ENCODE peak calls at places on chromosomes 12 and 14, in four cellular contexts. One of them, this sample, is unnamed. For H3K36me3, the result is how much of the 10 kb centered on the place peaks cover.

GRCh38 chr14:58401587-58401986 is 5.9 kb downstream of the TOMM20L start:
- DNase-seq in H1: no peak
- DNase-seq in HCT116: no peak
- DNase-seq in GM12878: no peak
- DNase-seq in this sample: no peak

GRCh38 chr14:73610692-73611091 is 1.6 kb upstream of the ACOT6 start:
- DNase-seq in GM12878: no peak
- DNase-seq in HCT116: no peak
- DNase-seq in H1: no peak
- DNase-seq in this sample: no peak

GRCh38 chr12:122489038-122489437 is 11.7 kb downstream of the ZCCHC8 start:
- DNase-seq in GM12878: no peak
- DNase-seq in H1: no peak
- DNase-seq in HCT116: no peak
- DNase-seq in this sample: no peak

GRCh38 chr14:95197498-95198010 is 40.2 kb upstream of the DICER1 start:
- DNase-seq in GM12878: no peak
- DNase-seq in H1: no peak
- DNase-seq in HCT116: no peak
- DNase-seq in this sample: no peak

GRCh38 chr12:83753205-83753604 is 1066.5 kb downstream of the TMTC2 start:
- DNase-seq in GM12878: no peak
- DNase-seq in H1: no peak
- DNase-seq in HCT116: no peak
- DNase-seq in this sample: no peak

GRCh38 chr14:75147423-75148071 is 20.7 kb upstream of the NEK9 start:
- DNase-seq in GM12878: no peak
- DNase-seq in HCT116: no peak
- DNase-seq in H1: peak
- DNase-seq in this sample: peak

GRCh38 chr12:54030889-54031860 is 1.7 kb upstream of the HOXC5 start:
- DNase-seq in GM12878: no peak
- DNase-seq in HCT116: no peak
- DNase-seq in H1: no peak
- DNase-seq in this sample: no peak

GRCh38 chr14:74946659-74947281 is 8.6 kb downstream of the PGF start:
- DNase-seq in HCT116: no peak
- DNase-seq in H1: no peak
- DNase-seq in GM12878: no peak
- DNase-seq in this sample: no peak

GRCh38 chr12:3692616-3693365 is 60.1 kb downstream of the CRACR2A start:
- DNase-seq in GM12878: no peak
- DNase-seq in HCT116: no peak
- DNase-seq in H1: peak
- DNase-seq in this sample: no peak

GRCh38 chr12:3604750-3605638 is 114.0 kb downstream of the PRMT8 start:
- DNase-seq in GM12878: no peak
- DNase-seq in H1: peak
- DNase-seq in HCT116: no peak
- DNase-seq in this sample: peak

GRCh38 chr12:92145731-92146496 is at the start of gene BTG1:
- DNase-seq in GM12878: peak
- DNase-seq in H1: peak
- DNase-seq in HCT116: peak
- DNase-seq in this sample: peak

GRCh38 chr12:66495709-66496108 is 183.2 kb downstream of the GRIP1 start:
- DNase-seq in HCT116: no peak
- DNase-seq in H1: no peak
- DNase-seq in GM12878: no peak
- DNase-seq in this sample: no peak

GRCh38 chr12:109112720-109113465 is 3.5 kb upstream of the ACACB start:
- DNase-seq in HCT116: no peak
- DNase-seq in GM12878: no peak
- DNase-seq in H1: no peak
- DNase-seq in this sample: no peak

GRCh38 chr14:79044894-79045624 is 874.9 kb downstream of the NRXN3 start:
- DNase-seq in GM12878: no peak
- DNase-seq in HCT116: no peak
- DNase-seq in H1: no peak
- DNase-seq in this sample: peak

GRCh38 chr14:51776102-51776894 is 84.1 kb upstream of the GNG2 start:
- DNase-seq in GM12878: no peak
- DNase-seq in H1: peak
- DNase-seq in HCT116: peak
- DNase-seq in this sample: peak

GRCh38 chr12:107990325-107990724 is 138.8 kb upstream of the WSCD2 start:
- DNase-seq in H1: peak
- DNase-seq in GM12878: no peak
- DNase-seq in HCT116: peak
- DNase-seq in this sample: peak

GRCh38 chr12:96177013-96177412 is 17.2 kb upstream of the ELK3 start:
- DNase-seq in HCT116: no peak
- DNase-seq in H1: no peak
- DNase-seq in GM12878: no peak
- DNase-seq in this sample: no peak

GRCh38 chr14:56117765-56118610 is at the start of gene PELI2:
- DNase-seq in HCT116: peak
- DNase-seq in H1: peak
- DNase-seq in GM12878: no peak
- DNase-seq in this sample: no peak

GRCh38 chr12:98823012-98823411 is 177.9 kb downstream of the APAF1 start:
- DNase-seq in GM12878: no peak
- DNase-seq in HCT116: no peak
- DNase-seq in H1: no peak
- DNase-seq in this sample: no peak

GRCh38 chr12:92665496-92665895 is 37.3 kb upstream of the PLEKHG7 start:
- DNase-seq in GM12878: no peak
- DNase-seq in H1: no peak
- DNase-seq in HCT116: no peak
- DNase-seq in this sample: no peak

GRCh38 chr14:100149789-100150611 is 9.4 kb downstream of the DEGS2 start:
- DNase-seq in HCT116: no peak
- DNase-seq in GM12878: no peak
- DNase-seq in H1: no peak
- DNase-seq in this sample: no peak

GRCh38 chr12:50933459-50934124 is 18.8 kb upstream of the HIGD1C start:
- DNase-seq in HCT116: no peak
- DNase-seq in H1: no peak
- DNase-seq in GM12878: no peak
- DNase-seq in this sample: no peak

GRCh38 chr14:90894241-90894640 is 78.0 kb upstream of the TTC7B start:
- DNase-seq in HCT116: no peak
- DNase-seq in H1: no peak
- DNase-seq in GM12878: no peak
- DNase-seq in this sample: no peak

GRCh38 chr12:3743803-3744202 is 9.1 kb downstream of the CRACR2A start:
- DNase-seq in H1: no peak
- DNase-seq in GM12878: peak
- DNase-seq in HCT116: no peak
- DNase-seq in this sample: no peak

GRCh38 chr14:75434557-75435248 is 6.9 kb downstream of the JDP2 start:
- DNase-seq in GM12878: no peak
- DNase-seq in H1: no peak
- DNase-seq in HCT116: no peak
- DNase-seq in this sample: no peak

GRCh38 chr14:90903101-90903500 is 86.9 kb upstream of the TTC7B start:
- DNase-seq in GM12878: peak
- DNase-seq in H1: no peak
- DNase-seq in HCT116: peak
- DNase-seq in this sample: peak

GRCh38 chr14:99572173-99572999 is 31.6 kb downstream of the CCDC85C start:
- DNase-seq in GM12878: no peak
- DNase-seq in H1: no peak
- DNase-seq in HCT116: no peak
- DNase-seq in this sample: no peak

GRCh38 chr14:103597623-103598372 is 31.2 kb upstream of the KLC1 start:
- DNase-seq in H1: no peak
- DNase-seq in GM12878: no peak
- DNase-seq in HCT116: peak
- DNase-seq in this sample: no peak

DNA sequence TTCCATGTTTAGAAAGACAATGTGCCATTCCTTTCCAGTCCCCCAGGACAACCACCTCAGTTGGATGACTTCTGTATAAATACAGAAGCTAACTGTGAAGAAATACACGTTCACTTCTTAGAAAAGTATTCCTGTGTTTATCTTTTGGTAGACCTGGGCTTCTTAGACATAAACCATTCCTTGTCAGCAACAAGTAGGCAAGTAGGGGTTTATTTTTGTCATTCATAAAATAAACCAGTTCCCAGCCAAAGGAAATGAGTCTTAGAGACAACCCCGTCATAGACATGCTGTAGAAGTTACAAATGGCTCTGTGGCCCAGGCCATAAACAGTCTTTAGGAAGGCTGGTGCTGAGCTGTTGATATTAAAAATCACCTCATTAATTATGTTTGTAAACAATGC is 243.2 kb downstream of the SPTSSA start:
- DNase-seq in GM12878: no peak
- DNase-seq in H1: no peak
- DNase-seq in HCT116: no peak
- DNase-seq in this sample: no peak
- H3K36me3 ChIP-seq in GM12878: under half
- H3K36me3 ChIP-seq in H1: under half
- H3K36me3 ChIP-seq in HCT116: under half
- H3K36me3 ChIP-seq in this sample: under half

GRCh38 chr14:105282098-105282725 is 18.6 kb downstream of the BRF1 start:
- DNase-seq in HCT116: no peak
- DNase-seq in H1: no peak
- DNase-seq in GM12878: no peak
- DNase-seq in this sample: no peak

GRCh38 chr14:105283899-105284298 is 16.9 kb downstream of the BRF1 start:
- DNase-seq in GM12878: no peak
- DNase-seq in HCT116: no peak
- DNase-seq in H1: no peak
- DNase-seq in this sample: no peak

GRCh38 chr14:105285174-105285573 is 15.6 kb downstream of the BRF1 start:
- DNase-seq in GM12878: no peak
- DNase-seq in HCT116: no peak
- DNase-seq in H1: no peak
- DNase-seq in this sample: no peak

GRCh38 chr14:105281354-105282097 is 19.3 kb downstream of the BRF1 start:
- DNase-seq in H1: no peak
- DNase-seq in GM12878: no peak
- DNase-seq in HCT116: no peak
- DNase-seq in this sample: no peak

DNA sequence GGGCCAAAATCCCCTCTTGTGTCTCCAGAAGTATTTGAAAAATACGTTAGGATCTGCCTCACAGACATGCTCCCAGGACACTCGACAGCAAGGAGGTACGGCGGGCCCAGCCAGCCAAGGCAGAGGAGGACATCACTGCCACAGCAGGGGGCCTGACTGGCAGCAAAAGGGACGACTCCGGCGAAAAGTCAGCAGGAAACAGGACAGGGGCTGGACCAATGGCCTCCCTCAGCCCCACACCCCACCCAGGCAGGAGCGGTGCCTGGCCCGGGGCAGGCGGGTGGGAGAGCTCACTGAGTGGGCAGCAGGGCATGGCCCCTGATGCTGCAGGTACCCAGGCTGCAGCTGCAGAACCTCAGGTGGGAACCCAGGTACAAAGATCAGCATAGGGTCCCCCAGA is 17.8 kb downstream of the BRF1 start:
- DNase-seq in GM12878: no peak
- DNase-seq in H1: peak
- DNase-seq in HCT116: no peak
- DNase-seq in this sample: no peak
- TF ChIP-seq YY1 in GM12878: no peak
- TF ChIP-seq YY1 in H1: no peak
- TF ChIP-seq YY1 in HCT116: no peak
- TF ChIP-seq YY1 in this sample: no peak

DNA sequence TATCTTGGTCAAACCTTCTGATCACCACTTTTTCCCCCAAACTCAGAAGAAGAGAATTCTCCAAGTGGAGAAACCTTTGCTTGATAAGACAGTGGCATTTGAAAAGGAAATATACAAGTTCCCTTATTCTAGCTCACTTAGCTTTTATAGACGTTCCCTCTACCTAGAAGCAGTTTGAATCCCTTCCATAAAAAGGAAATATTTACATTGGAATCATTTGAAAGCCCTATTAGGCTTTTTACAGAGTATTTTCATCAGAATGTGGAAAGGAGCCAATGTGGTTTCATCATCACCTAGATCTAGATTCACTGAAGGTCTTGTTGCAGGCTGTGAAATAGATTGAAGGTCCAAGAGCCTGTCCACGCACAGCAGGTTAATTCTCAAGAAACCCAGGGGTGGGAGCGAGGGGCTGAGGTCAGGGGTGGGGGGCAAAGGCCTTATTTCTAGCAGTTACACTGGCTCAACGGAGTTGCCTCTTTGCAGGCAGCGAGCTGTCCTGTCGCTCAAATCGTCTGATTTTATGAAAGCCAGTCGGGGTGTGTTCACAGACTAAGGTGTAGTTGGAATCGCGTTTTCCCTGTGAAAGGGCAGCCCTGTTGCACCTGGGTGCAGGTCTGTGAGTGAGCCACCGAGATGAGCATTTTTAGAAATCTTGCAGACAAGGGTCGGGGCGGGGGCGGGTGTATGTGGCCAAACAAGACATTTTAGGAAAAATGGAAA is 45.6 kb downstream of the AACS start:
- DNase-seq in HCT116: no peak
- DNase-seq in H1: no peak
- DNase-seq in GM12878: no peak
- DNase-seq in this sample: no peak
- H3K36me3 ChIP-seq in HCT116: under half
- H3K36me3 ChIP-seq in H1: under half
- H3K36me3 ChIP-seq in GM12878: under half
- H3K36me3 ChIP-seq in this sample: half or more

GRCh38 chr14:72183631-72184030 is 251.4 kb downstream of the RGS6 start:
- DNase-seq in GM12878: no peak
- DNase-seq in H1: no peak
- DNase-seq in HCT116: no peak
- DNase-seq in this sample: no peak

GRCh38 chr14:72182773-72183432 is 250.7 kb downstream of the RGS6 start:
- DNase-seq in GM12878: no peak
- DNase-seq in HCT116: no peak
- DNase-seq in H1: no peak
- DNase-seq in this sample: no peak

DNA sequence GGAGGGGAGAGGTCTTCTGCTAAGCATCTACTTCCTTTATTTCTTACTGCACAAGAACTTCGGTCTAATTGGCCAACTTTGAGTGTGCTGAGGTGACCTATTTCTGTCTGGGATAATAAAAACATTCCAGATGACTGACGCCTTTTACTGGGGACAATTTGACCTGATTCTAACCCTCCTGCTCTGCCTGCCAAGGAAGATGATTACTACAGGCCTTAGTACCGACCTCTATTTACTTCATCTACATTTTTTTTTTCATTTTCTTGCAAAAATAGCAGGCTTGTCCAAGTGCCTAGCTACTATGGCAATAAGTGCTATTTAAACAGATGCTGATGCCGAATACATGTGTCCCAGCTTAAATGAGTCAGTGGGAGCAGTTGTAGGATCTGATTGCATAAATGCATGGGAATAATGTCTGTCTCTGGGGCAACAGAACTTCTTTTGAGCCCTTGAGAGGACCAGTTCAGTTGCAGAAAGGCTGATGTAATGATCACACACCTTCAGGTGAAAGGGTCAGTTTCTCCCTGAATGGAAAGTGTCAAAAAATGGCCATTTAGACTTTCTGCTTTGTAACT is 254.3 kb downstream of the RGS6 start:
- DNase-seq in GM12878: no peak
- DNase-seq in HCT116: no peak
- DNase-seq in H1: no peak
- DNase-seq in this sample: no peak
- TF ChIP-seq YY1 in GM12878: no peak
- TF ChIP-seq YY1 in HCT116: no peak
- TF ChIP-seq YY1 in H1: no peak
- TF ChIP-seq YY1 in this sample: no peak

This sample was measured in NT2/D1.